ENCODE peak calls at places on chromosome 21, in ten cellular contexts. One of them, this sample, is unnamed.

GRCh38 chr21:23016617-23017016 is 2018.4 kb downstream of the NCAM2 start:
- DNase-seq in HTR-8/SVneo: peak; percentile 9
- DNase-seq in KG1: no peak
- DNase-seq in mammary epithelial cell: no peak
- DNase-seq in activated naive CD8-positive, alpha-beta T cell treated with anti-CD3 and anti-CD28 coated beads, Interleukin-2, amount 50 U/mL, for 24 hours: no peak
- DNase-seq in left ventricle myocardium inferior: no peak
- DNase-seq in nucleus accumbens: no peak
- DNase-seq in T-helper 9 cell: no peak
- DNase-seq in NCI-H345: no peak
- DNase-seq in lung: no peak
- DNase-seq in this sample: peak; percentile 78

GRCh38 chr21:34865922-34866271 is 183.2 kb downstream of the RUNX1 start:
- DNase-seq in lung: no peak
- DNase-seq in activated naive CD8-positive, alpha-beta T cell treated with anti-CD3 and anti-CD28 coated beads, Interleukin-2, amount 50 U/mL, for 24 hours: peak; percentile 23
- DNase-seq in KG1: no peak
- DNase-seq in HTR-8/SVneo: no peak
- DNase-seq in NCI-H345: no peak
- DNase-seq in mammary epithelial cell: no peak
- DNase-seq in left ventricle myocardium inferior: no peak
- DNase-seq in nucleus accumbens: no peak
- DNase-seq in T-helper 9 cell: no peak
- DNase-seq in this sample: no peak

GRCh38 chr21:45104560-45104959 is 30.2 kb downstream of the ADARB1 start:
- DNase-seq in lung: no peak
- DNase-seq in NCI-H345: peak; percentile 46
- DNase-seq in mammary epithelial cell: peak; percentile 53
- DNase-seq in T-helper 9 cell: peak; percentile 14
- DNase-seq in activated naive CD8-positive, alpha-beta T cell treated with anti-CD3 and anti-CD28 coated beads, Interleukin-2, amount 50 U/mL, for 24 hours: peak; percentile 61
- DNase-seq in KG1: no peak
- DNase-seq in nucleus accumbens: no peak
- DNase-seq in left ventricle myocardium inferior: peak; percentile 57
- DNase-seq in HTR-8/SVneo: peak; percentile 50
- DNase-seq in this sample: peak; percentile 43

GRCh38 chr21:29297483-29298347 is 1.0 kb upstream of the BACH1 start:
- DNase-seq in nucleus accumbens: no peak
- DNase-seq in T-helper 9 cell: no peak
- DNase-seq in activated naive CD8-positive, alpha-beta T cell treated with anti-CD3 and anti-CD28 coated beads, Interleukin-2, amount 50 U/mL, for 24 hours: no peak
- DNase-seq in mammary epithelial cell: no peak
- DNase-seq in KG1: no peak
- DNase-seq in left ventricle myocardium inferior: no peak
- DNase-seq in HTR-8/SVneo: no peak
- DNase-seq in NCI-H345: no peak
- DNase-seq in lung: no peak
- DNase-seq in this sample: peak; percentile 29

GRCh38 chr21:34962586-34963222 is 86.4 kb downstream of the RUNX1 start:
- DNase-seq in mammary epithelial cell: no peak
- DNase-seq in HTR-8/SVneo: no peak
- DNase-seq in NCI-H345: no peak
- DNase-seq in T-helper 9 cell: no peak
- DNase-seq in nucleus accumbens: no peak
- DNase-seq in lung: no peak
- DNase-seq in KG1: no peak
- DNase-seq in activated naive CD8-positive, alpha-beta T cell treated with anti-CD3 and anti-CD28 coated beads, Interleukin-2, amount 50 U/mL, for 24 hours: no peak
- DNase-seq in left ventricle myocardium inferior: no peak
- DNase-seq in this sample: no peak

GRCh38 chr21:29892379-29892778 is 47.4 kb downstream of the GRIK1 start:
- DNase-seq in T-helper 9 cell: no peak
- DNase-seq in HTR-8/SVneo: no peak
- DNase-seq in lung: no peak
- DNase-seq in left ventricle myocardium inferior: no peak
- DNase-seq in KG1: no peak
- DNase-seq in activated naive CD8-positive, alpha-beta T cell treated with anti-CD3 and anti-CD28 coated beads, Interleukin-2, amount 50 U/mL, for 24 hours: no peak
- DNase-seq in mammary epithelial cell: no peak
- DNase-seq in nucleus accumbens: no peak
- DNase-seq in NCI-H345: no peak
- DNase-seq in this sample: no peak

GRCh38 chr21:14567557-14568279 is 21.6 kb upstream of the SAMSN1 start:
- DNase-seq in nucleus accumbens: no peak
- DNase-seq in activated naive CD8-positive, alpha-beta T cell treated with anti-CD3 and anti-CD28 coated beads, Interleukin-2, amount 50 U/mL, for 24 hours: no peak
- DNase-seq in T-helper 9 cell: no peak
- DNase-seq in lung: no peak
- DNase-seq in HTR-8/SVneo: no peak
- DNase-seq in NCI-H345: no peak
- DNase-seq in KG1: no peak
- DNase-seq in mammary epithelial cell: no peak
- DNase-seq in left ventricle myocardium inferior: no peak
- DNase-seq in this sample: no peak

GRCh38 chr21:33121715-33122475 is 52.0 kb downstream of the OLIG1 start:
- DNase-seq in KG1: no peak
- DNase-seq in lung: no peak
- DNase-seq in nucleus accumbens: peak; percentile 9
- DNase-seq in HTR-8/SVneo: no peak
- DNase-seq in T-helper 9 cell: no peak
- DNase-seq in left ventricle myocardium inferior: no peak
- DNase-seq in NCI-H345: peak; percentile 7
- DNase-seq in activated naive CD8-positive, alpha-beta T cell treated with anti-CD3 and anti-CD28 coated beads, Interleukin-2, amount 50 U/mL, for 24 hours: no peak
- DNase-seq in mammary epithelial cell: peak; percentile 12
- DNase-seq in this sample: no peak

GRCh38 chr21:28253378-28253777 is 739.3 kb downstream of the LTN1 start:
- DNase-seq in lung: no peak
- DNase-seq in HTR-8/SVneo: no peak
- DNase-seq in NCI-H345: no peak
- DNase-seq in nucleus accumbens: no peak
- DNase-seq in left ventricle myocardium inferior: no peak
- DNase-seq in mammary epithelial cell: peak; percentile 34
- DNase-seq in activated naive CD8-positive, alpha-beta T cell treated with anti-CD3 and anti-CD28 coated beads, Interleukin-2, amount 50 U/mL, for 24 hours: no peak
- DNase-seq in KG1: no peak
- DNase-seq in T-helper 9 cell: no peak
- DNase-seq in this sample: no peak

GRCh38 chr21:20997633-20998455 is at the start of gene NCAM2:
- DNase-seq in T-helper 9 cell: peak; percentile 44
- DNase-seq in HTR-8/SVneo: peak; percentile 38
- DNase-seq in KG1: peak; percentile 58
- DNase-seq in activated naive CD8-positive, alpha-beta T cell treated with anti-CD3 and anti-CD28 coated beads, Interleukin-2, amount 50 U/mL, for 24 hours: peak; percentile 53
- DNase-seq in lung: peak; percentile 52
- DNase-seq in NCI-H345: peak; percentile 84
- DNase-seq in left ventricle myocardium inferior: peak; percentile 79
- DNase-seq in mammary epithelial cell: peak; percentile 9
- DNase-seq in nucleus accumbens: peak; percentile 71
- DNase-seq in this sample: peak; percentile 59

GRCh38 chr21:20603236-20603635 is 395.0 kb upstream of the NCAM2 start:
- DNase-seq in lung: no peak
- DNase-seq in HTR-8/SVneo: no peak
- DNase-seq in nucleus accumbens: no peak
- DNase-seq in KG1: no peak
- DNase-seq in left ventricle myocardium inferior: no peak
- DNase-seq in NCI-H345: no peak
- DNase-seq in T-helper 9 cell: no peak
- DNase-seq in activated naive CD8-positive, alpha-beta T cell treated with anti-CD3 and anti-CD28 coated beads, Interleukin-2, amount 50 U/mL, for 24 hours: no peak
- DNase-seq in mammary epithelial cell: no peak
- DNase-seq in this sample: no peak

GRCh38 chr21:43984905-43985689 is 27.0 kb upstream of the TRAPPC10 start:
- DNase-seq in T-helper 9 cell: no peak
- DNase-seq in mammary epithelial cell: no peak
- DNase-seq in lung: no peak
- DNase-seq in NCI-H345: no peak
- DNase-seq in activated naive CD8-positive, alpha-beta T cell treated with anti-CD3 and anti-CD28 coated beads, Interleukin-2, amount 50 U/mL, for 24 hours: no peak
- DNase-seq in KG1: no peak
- DNase-seq in nucleus accumbens: no peak
- DNase-seq in left ventricle myocardium inferior: no peak
- DNase-seq in HTR-8/SVneo: no peak
- DNase-seq in this sample: no peak

GRCh38 chr21:32122082-32122481 is 156.8 kb downstream of the MIS18A start:
- DNase-seq in nucleus accumbens: no peak
- DNase-seq in KG1: no peak
- DNase-seq in HTR-8/SVneo: no peak
- DNase-seq in lung: no peak
- DNase-seq in activated naive CD8-positive, alpha-beta T cell treated with anti-CD3 and anti-CD28 coated beads, Interleukin-2, amount 50 U/mL, for 24 hours: no peak
- DNase-seq in mammary epithelial cell: no peak
- DNase-seq in T-helper 9 cell: no peak
- DNase-seq in left ventricle myocardium inferior: no peak
- DNase-seq in NCI-H345: no peak
- DNase-seq in this sample: no peak

GRCh38 chr21:44901391-44902074 is 19.2 kb downstream of the ITGB2 start:
- DNase-seq in HTR-8/SVneo: no peak
- DNase-seq in nucleus accumbens: no peak
- DNase-seq in lung: no peak
- DNase-seq in activated naive CD8-positive, alpha-beta T cell treated with anti-CD3 and anti-CD28 coated beads, Interleukin-2, amount 50 U/mL, for 24 hours: no peak
- DNase-seq in left ventricle myocardium inferior: no peak
- DNase-seq in T-helper 9 cell: no peak
- DNase-seq in KG1: no peak
- DNase-seq in NCI-H345: no peak
- DNase-seq in mammary epithelial cell: no peak
- DNase-seq in this sample: peak; percentile 54

GRCh38 chr21:31929548-31929947 is 56.7 kb downstream of the HUNK start:
- DNase-seq in HTR-8/SVneo: no peak
- DNase-seq in mammary epithelial cell: no peak
- DNase-seq in activated naive CD8-positive, alpha-beta T cell treated with anti-CD3 and anti-CD28 coated beads, Interleukin-2, amount 50 U/mL, for 24 hours: no peak
- DNase-seq in NCI-H345: no peak
- DNase-seq in KG1: no peak
- DNase-seq in nucleus accumbens: no peak
- DNase-seq in lung: no peak
- DNase-seq in T-helper 9 cell: no peak
- DNase-seq in left ventricle myocardium inferior: no peak
- DNase-seq in this sample: no peak

GRCh38 chr21:38909109-38909508 is 103.4 kb downstream of the ETS2 start:
- DNase-seq in lung: no peak
- DNase-seq in activated naive CD8-positive, alpha-beta T cell treated with anti-CD3 and anti-CD28 coated beads, Interleukin-2, amount 50 U/mL, for 24 hours: no peak
- DNase-seq in HTR-8/SVneo: no peak
- DNase-seq in nucleus accumbens: no peak
- DNase-seq in NCI-H345: no peak
- DNase-seq in mammary epithelial cell: no peak
- DNase-seq in left ventricle myocardium inferior: no peak
- DNase-seq in KG1: no peak
- DNase-seq in T-helper 9 cell: no peak
- DNase-seq in this sample: no peak

GRCh38 chr21:36170823-36171222 is 14.2 kb downstream of the DOP1B start:
- DNase-seq in left ventricle myocardium inferior: no peak
- DNase-seq in activated naive CD8-positive, alpha-beta T cell treated with anti-CD3 and anti-CD28 coated beads, Interleukin-2, amount 50 U/mL, for 24 hours: no peak
- DNase-seq in NCI-H345: no peak
- DNase-seq in nucleus accumbens: no peak
- DNase-seq in HTR-8/SVneo: no peak
- DNase-seq in T-helper 9 cell: no peak
- DNase-seq in mammary epithelial cell: no peak
- DNase-seq in lung: no peak
- DNase-seq in KG1: no peak
- DNase-seq in this sample: no peak

GRCh38 chr21:26032263-26032662 is 138.3 kb downstream of the APP start:
- DNase-seq in left ventricle myocardium inferior: no peak
- DNase-seq in T-helper 9 cell: no peak
- DNase-seq in activated naive CD8-positive, alpha-beta T cell treated with anti-CD3 and anti-CD28 coated beads, Interleukin-2, amount 50 U/mL, for 24 hours: no peak
- DNase-seq in mammary epithelial cell: no peak
- DNase-seq in HTR-8/SVneo: no peak
- DNase-seq in lung: no peak
- DNase-seq in nucleus accumbens: no peak
- DNase-seq in NCI-H345: no peak
- DNase-seq in KG1: no peak
- DNase-seq in this sample: no peak

GRCh38 chr21:43925609-43926008 is 60.6 kb downstream of the AGPAT3 start:
- DNase-seq in T-helper 9 cell: no peak
- DNase-seq in HTR-8/SVneo: no peak
- DNase-seq in nucleus accumbens: no peak
- DNase-seq in mammary epithelial cell: peak; percentile 73
- DNase-seq in lung: no peak
- DNase-seq in left ventricle myocardium inferior: peak; percentile 18
- DNase-seq in KG1: no peak
- DNase-seq in NCI-H345: no peak
- DNase-seq in activated naive CD8-positive, alpha-beta T cell treated with anti-CD3 and anti-CD28 coated beads, Interleukin-2, amount 50 U/mL, for 24 hours: no peak
- DNase-seq in this sample: no peak

GRCh38 chr21:39637197-39637970 is 24.6 kb downstream of the B3GALT5 start:
- DNase-seq in activated naive CD8-positive, alpha-beta T cell treated with anti-CD3 and anti-CD28 coated beads, Interleukin-2, amount 50 U/mL, for 24 hours: no peak
- DNase-seq in left ventricle myocardium inferior: no peak
- DNase-seq in mammary epithelial cell: no peak
- DNase-seq in KG1: no peak
- DNase-seq in nucleus accumbens: no peak
- DNase-seq in T-helper 9 cell: no peak
- DNase-seq in HTR-8/SVneo: no peak
- DNase-seq in lung: no peak
- DNase-seq in NCI-H345: peak; percentile 98
- DNase-seq in this sample: no peak

GRCh38 chr21:37237764-37238163 is 29.4 kb downstream of the VPS26C start:
- DNase-seq in HTR-8/SVneo: no peak
- DNase-seq in KG1: no peak
- DNase-seq in T-helper 9 cell: no peak
- DNase-seq in nucleus accumbens: no peak
- DNase-seq in activated naive CD8-positive, alpha-beta T cell treated with anti-CD3 and anti-CD28 coated beads, Interleukin-2, amount 50 U/mL, for 24 hours: no peak
- DNase-seq in left ventricle myocardium inferior: no peak
- DNase-seq in lung: no peak
- DNase-seq in mammary epithelial cell: no peak
- DNase-seq in NCI-H345: no peak
- DNase-seq in this sample: no peak

GRCh38 chr21:36542312-36543101 is 62.6 kb upstream of the CLDN14 start:
- DNase-seq in T-helper 9 cell: no peak
- DNase-seq in nucleus accumbens: no peak
- DNase-seq in KG1: no peak
- DNase-seq in lung: no peak
- DNase-seq in left ventricle myocardium inferior: no peak
- DNase-seq in NCI-H345: no peak
- DNase-seq in HTR-8/SVneo: no peak
- DNase-seq in activated naive CD8-positive, alpha-beta T cell treated with anti-CD3 and anti-CD28 coated beads, Interleukin-2, amount 50 U/mL, for 24 hours: no peak
- DNase-seq in mammary epithelial cell: no peak
- DNase-seq in this sample: peak; percentile 15

GRCh38 chr21:44836666-44837471 is 19.0 kb upstream of the SUMO3 start:
- DNase-seq in lung: no peak
- DNase-seq in mammary epithelial cell: peak; percentile 32
- DNase-seq in KG1: no peak
- DNase-seq in HTR-8/SVneo: peak; percentile 64
- DNase-seq in NCI-H345: peak; percentile 26
- DNase-seq in left ventricle myocardium inferior: no peak
- DNase-seq in activated naive CD8-positive, alpha-beta T cell treated with anti-CD3 and anti-CD28 coated beads, Interleukin-2, amount 50 U/mL, for 24 hours: no peak
- DNase-seq in nucleus accumbens: no peak
- DNase-seq in T-helper 9 cell: no peak
- DNase-seq in this sample: peak; percentile 84

GRCh38 chr21:26966360-26966977 is 419 bp downstream of the ADAMTS5 start:
- DNase-seq in mammary epithelial cell: no peak
- DNase-seq in lung: no peak
- DNase-seq in T-helper 9 cell: no peak
- DNase-seq in KG1: no peak
- DNase-seq in HTR-8/SVneo: no peak
- DNase-seq in NCI-H345: no peak
- DNase-seq in left ventricle myocardium inferior: no peak
- DNase-seq in activated naive CD8-positive, alpha-beta T cell treated with anti-CD3 and anti-CD28 coated beads, Interleukin-2, amount 50 U/mL, for 24 hours: no peak
- DNase-seq in nucleus accumbens: no peak
- DNase-seq in this sample: no peak

GRCh38 chr21:32812035-32812434 is 40.5 kb upstream of the PAXBP1 start:
- DNase-seq in NCI-H345: no peak
- DNase-seq in nucleus accumbens: no peak
- DNase-seq in T-helper 9 cell: no peak
- DNase-seq in HTR-8/SVneo: no peak
- DNase-seq in mammary epithelial cell: no peak
- DNase-seq in activated naive CD8-positive, alpha-beta T cell treated with anti-CD3 and anti-CD28 coated beads, Interleukin-2, amount 50 U/mL, for 24 hours: no peak
- DNase-seq in KG1: no peak
- DNase-seq in left ventricle myocardium inferior: peak; percentile 76
- DNase-seq in lung: no peak
- DNase-seq in this sample: no peak

GRCh38 chr21:25983745-25984144 is 186.8 kb downstream of the APP start:
- DNase-seq in activated naive CD8-positive, alpha-beta T cell treated with anti-CD3 and anti-CD28 coated beads, Interleukin-2, amount 50 U/mL, for 24 hours: no peak
- DNase-seq in nucleus accumbens: no peak
- DNase-seq in T-helper 9 cell: no peak
- DNase-seq in mammary epithelial cell: no peak
- DNase-seq in lung: no peak
- DNase-seq in KG1: no peak
- DNase-seq in NCI-H345: no peak
- DNase-seq in HTR-8/SVneo: no peak
- DNase-seq in left ventricle myocardium inferior: no peak
- DNase-seq in this sample: no peak

GRCh38 chr21:41442496-41443186 is 16.6 kb downstream of the MX1 start:
- DNase-seq in activated naive CD8-positive, alpha-beta T cell treated with anti-CD3 and anti-CD28 coated beads, Interleukin-2, amount 50 U/mL, for 24 hours: no peak
- DNase-seq in HTR-8/SVneo: no peak
- DNase-seq in left ventricle myocardium inferior: no peak
- DNase-seq in KG1: no peak
- DNase-seq in NCI-H345: no peak
- DNase-seq in lung: no peak
- DNase-seq in T-helper 9 cell: no peak
- DNase-seq in mammary epithelial cell: no peak
- DNase-seq in nucleus accumbens: no peak
- DNase-seq in this sample: no peak